ENCODE peak calls at places on chromosomes 7 and 10, in nine cellular contexts. One of them, this sample, is unnamed.

GRCh38 chr10:32410569-32410968 is 35.4 kb upstream of the CCDC7 start:
- DNase-seq in activated CD8-positive, alpha-beta memory T cell treated with anti-CD3 and anti-CD28 coated beads, Interleukin-2, amount 50 U/mL, for 48 hours: no peak
- DNase-seq in Jurkat, Clone E6-1: no peak
- DNase-seq in stimulated activated CD8-positive, alpha-beta memory T cell treated with anti-CD3 and anti-CD28 coated beads, Interleukin-15, amount 100 ng/mL, for 24 hours: no peak
- DNase-seq in iris pigment epithelial cell: no peak
- DNase-seq in stimulated activated naive B cell treated with anti-CD40 and anti-IgM and Interleukin-4, amounts not matched to agents 10 μg/mL and 1 μg/mL and 100 μg/mL, for 72 hours: no peak
- DNase-seq in ecto neural progenitor cell: no peak
- DNase-seq in AG08396: no peak
- DNase-seq in NCI-H1930: no peak
- DNase-seq in this sample: no peak

GRCh38 chr7:92973964-92974363 is 137.6 kb upstream of the CDK6 start:
- DNase-seq in iris pigment epithelial cell: peak
- DNase-seq in NCI-H1930: no peak
- DNase-seq in Jurkat, Clone E6-1: no peak
- DNase-seq in ecto neural progenitor cell: no peak
- DNase-seq in stimulated activated naive B cell treated with anti-CD40 and anti-IgM and Interleukin-4, amounts not matched to agents 10 μg/mL and 1 μg/mL and 100 μg/mL, for 72 hours: no peak
- DNase-seq in stimulated activated CD8-positive, alpha-beta memory T cell treated with anti-CD3 and anti-CD28 coated beads, Interleukin-15, amount 100 ng/mL, for 24 hours: no peak
- DNase-seq in activated CD8-positive, alpha-beta memory T cell treated with anti-CD3 and anti-CD28 coated beads, Interleukin-2, amount 50 U/mL, for 48 hours: no peak
- DNase-seq in AG08396: no peak
- DNase-seq in this sample: no peak

GRCh38 chr10:22002531-22003110 is 909 bp downstream of the DNAJC1 start:
- DNase-seq in ecto neural progenitor cell: no peak
- DNase-seq in AG08396: peak
- DNase-seq in activated CD8-positive, alpha-beta memory T cell treated with anti-CD3 and anti-CD28 coated beads, Interleukin-2, amount 50 U/mL, for 48 hours: no peak
- DNase-seq in iris pigment epithelial cell: peak
- DNase-seq in NCI-H1930: no peak
- DNase-seq in stimulated activated CD8-positive, alpha-beta memory T cell treated with anti-CD3 and anti-CD28 coated beads, Interleukin-15, amount 100 ng/mL, for 24 hours: no peak
- DNase-seq in stimulated activated naive B cell treated with anti-CD40 and anti-IgM and Interleukin-4, amounts not matched to agents 10 μg/mL and 1 μg/mL and 100 μg/mL, for 72 hours: no peak
- DNase-seq in Jurkat, Clone E6-1: no peak
- DNase-seq in this sample: no peak

GRCh38 chr10:70694410-70695179 is 22.3 kb downstream of the ADAMTS14 start:
- DNase-seq in activated CD8-positive, alpha-beta memory T cell treated with anti-CD3 and anti-CD28 coated beads, Interleukin-2, amount 50 U/mL, for 48 hours: no peak
- DNase-seq in stimulated activated naive B cell treated with anti-CD40 and anti-IgM and Interleukin-4, amounts not matched to agents 10 μg/mL and 1 μg/mL and 100 μg/mL, for 72 hours: no peak
- DNase-seq in ecto neural progenitor cell: no peak
- DNase-seq in stimulated activated CD8-positive, alpha-beta memory T cell treated with anti-CD3 and anti-CD28 coated beads, Interleukin-15, amount 100 ng/mL, for 24 hours: no peak
- DNase-seq in AG08396: peak
- DNase-seq in NCI-H1930: no peak
- DNase-seq in Jurkat, Clone E6-1: no peak
- DNase-seq in iris pigment epithelial cell: no peak
- DNase-seq in this sample: no peak

GRCh38 chr7:149801816-149802215 is 28.4 kb upstream of the ZNF467 start:
- DNase-seq in Jurkat, Clone E6-1: no peak
- DNase-seq in NCI-H1930: no peak
- DNase-seq in activated CD8-positive, alpha-beta memory T cell treated with anti-CD3 and anti-CD28 coated beads, Interleukin-2, amount 50 U/mL, for 48 hours: no peak
- DNase-seq in AG08396: no peak
- DNase-seq in stimulated activated CD8-positive, alpha-beta memory T cell treated with anti-CD3 and anti-CD28 coated beads, Interleukin-15, amount 100 ng/mL, for 24 hours: no peak
- DNase-seq in iris pigment epithelial cell: no peak
- DNase-seq in ecto neural progenitor cell: no peak
- DNase-seq in stimulated activated naive B cell treated with anti-CD40 and anti-IgM and Interleukin-4, amounts not matched to agents 10 μg/mL and 1 μg/mL and 100 μg/mL, for 72 hours: no peak
- DNase-seq in this sample: no peak

GRCh38 chr10:96261930-96262329 is 9.4 kb downstream of the BLNK start:
- DNase-seq in Jurkat, Clone E6-1: no peak
- DNase-seq in stimulated activated naive B cell treated with anti-CD40 and anti-IgM and Interleukin-4, amounts not matched to agents 10 μg/mL and 1 μg/mL and 100 μg/mL, for 72 hours: no peak
- DNase-seq in NCI-H1930: no peak
- DNase-seq in activated CD8-positive, alpha-beta memory T cell treated with anti-CD3 and anti-CD28 coated beads, Interleukin-2, amount 50 U/mL, for 48 hours: no peak
- DNase-seq in stimulated activated CD8-positive, alpha-beta memory T cell treated with anti-CD3 and anti-CD28 coated beads, Interleukin-15, amount 100 ng/mL, for 24 hours: no peak
- DNase-seq in ecto neural progenitor cell: no peak
- DNase-seq in iris pigment epithelial cell: no peak
- DNase-seq in AG08396: no peak
- DNase-seq in this sample: no peak

GRCh38 chr7:31020652-31021051 is 31.5 kb upstream of the ADCYAP1R1 start:
- DNase-seq in Jurkat, Clone E6-1: no peak
- DNase-seq in stimulated activated CD8-positive, alpha-beta memory T cell treated with anti-CD3 and anti-CD28 coated beads, Interleukin-15, amount 100 ng/mL, for 24 hours: no peak
- DNase-seq in iris pigment epithelial cell: no peak
- DNase-seq in AG08396: no peak
- DNase-seq in NCI-H1930: no peak
- DNase-seq in stimulated activated naive B cell treated with anti-CD40 and anti-IgM and Interleukin-4, amounts not matched to agents 10 μg/mL and 1 μg/mL and 100 μg/mL, for 72 hours: no peak
- DNase-seq in activated CD8-positive, alpha-beta memory T cell treated with anti-CD3 and anti-CD28 coated beads, Interleukin-2, amount 50 U/mL, for 48 hours: no peak
- DNase-seq in ecto neural progenitor cell: no peak
- DNase-seq in this sample: no peak

GRCh38 chr7:102841290-102841689 is 71.5 kb upstream of the LRRC17 start:
- DNase-seq in activated CD8-positive, alpha-beta memory T cell treated with anti-CD3 and anti-CD28 coated beads, Interleukin-2, amount 50 U/mL, for 48 hours: no peak
- DNase-seq in ecto neural progenitor cell: no peak
- DNase-seq in iris pigment epithelial cell: no peak
- DNase-seq in NCI-H1930: no peak
- DNase-seq in Jurkat, Clone E6-1: no peak
- DNase-seq in stimulated activated CD8-positive, alpha-beta memory T cell treated with anti-CD3 and anti-CD28 coated beads, Interleukin-15, amount 100 ng/mL, for 24 hours: no peak
- DNase-seq in stimulated activated naive B cell treated with anti-CD40 and anti-IgM and Interleukin-4, amounts not matched to agents 10 μg/mL and 1 μg/mL and 100 μg/mL, for 72 hours: no peak
- DNase-seq in AG08396: no peak
- DNase-seq in this sample: no peak

GRCh38 chr7:36303202-36304098 is 86.2 kb upstream of the ANLN start:
- DNase-seq in Jurkat, Clone E6-1: no peak
- DNase-seq in ecto neural progenitor cell: peak
- DNase-seq in AG08396: peak
- DNase-seq in activated CD8-positive, alpha-beta memory T cell treated with anti-CD3 and anti-CD28 coated beads, Interleukin-2, amount 50 U/mL, for 48 hours: no peak
- DNase-seq in NCI-H1930: no peak
- DNase-seq in iris pigment epithelial cell: peak
- DNase-seq in stimulated activated naive B cell treated with anti-CD40 and anti-IgM and Interleukin-4, amounts not matched to agents 10 μg/mL and 1 μg/mL and 100 μg/mL, for 72 hours: no peak
- DNase-seq in stimulated activated CD8-positive, alpha-beta memory T cell treated with anti-CD3 and anti-CD28 coated beads, Interleukin-15, amount 100 ng/mL, for 24 hours: no peak
- DNase-seq in this sample: no peak

GRCh38 chr7:142808461-142808801 is 37.7 kb downstream of the PRSS2 start:
- DNase-seq in activated CD8-positive, alpha-beta memory T cell treated with anti-CD3 and anti-CD28 coated beads, Interleukin-2, amount 50 U/mL, for 48 hours: no peak
- DNase-seq in AG08396: no peak
- DNase-seq in Jurkat, Clone E6-1: no peak
- DNase-seq in ecto neural progenitor cell: no peak
- DNase-seq in iris pigment epithelial cell: no peak
- DNase-seq in NCI-H1930: no peak
- DNase-seq in stimulated activated CD8-positive, alpha-beta memory T cell treated with anti-CD3 and anti-CD28 coated beads, Interleukin-15, amount 100 ng/mL, for 24 hours: no peak
- DNase-seq in stimulated activated naive B cell treated with anti-CD40 and anti-IgM and Interleukin-4, amounts not matched to agents 10 μg/mL and 1 μg/mL and 100 μg/mL, for 72 hours: no peak
- DNase-seq in this sample: no peak

GRCh38 chr7:21251166-21251806 is 176.6 kb upstream of the SP4 start:
- DNase-seq in ecto neural progenitor cell: no peak
- DNase-seq in stimulated activated CD8-positive, alpha-beta memory T cell treated with anti-CD3 and anti-CD28 coated beads, Interleukin-15, amount 100 ng/mL, for 24 hours: no peak
- DNase-seq in activated CD8-positive, alpha-beta memory T cell treated with anti-CD3 and anti-CD28 coated beads, Interleukin-2, amount 50 U/mL, for 48 hours: no peak
- DNase-seq in NCI-H1930: no peak
- DNase-seq in iris pigment epithelial cell: no peak
- DNase-seq in stimulated activated naive B cell treated with anti-CD40 and anti-IgM and Interleukin-4, amounts not matched to agents 10 μg/mL and 1 μg/mL and 100 μg/mL, for 72 hours: no peak
- DNase-seq in AG08396: no peak
- DNase-seq in Jurkat, Clone E6-1: no peak
- DNase-seq in this sample: no peak

GRCh38 chr10:110793887-110794286 is 77.8 kb upstream of the PDCD4 start:
- DNase-seq in Jurkat, Clone E6-1: no peak
- DNase-seq in iris pigment epithelial cell: no peak
- DNase-seq in stimulated activated CD8-positive, alpha-beta memory T cell treated with anti-CD3 and anti-CD28 coated beads, Interleukin-15, amount 100 ng/mL, for 24 hours: no peak
- DNase-seq in stimulated activated naive B cell treated with anti-CD40 and anti-IgM and Interleukin-4, amounts not matched to agents 10 μg/mL and 1 μg/mL and 100 μg/mL, for 72 hours: no peak
- DNase-seq in AG08396: no peak
- DNase-seq in activated CD8-positive, alpha-beta memory T cell treated with anti-CD3 and anti-CD28 coated beads, Interleukin-2, amount 50 U/mL, for 48 hours: no peak
- DNase-seq in NCI-H1930: no peak
- DNase-seq in ecto neural progenitor cell: no peak
- DNase-seq in this sample: no peak

GRCh38 chr7:87216701-87217508 is 2.6 kb downstream of the TMEM243 start:
- DNase-seq in activated CD8-positive, alpha-beta memory T cell treated with anti-CD3 and anti-CD28 coated beads, Interleukin-2, amount 50 U/mL, for 48 hours: no peak
- DNase-seq in Jurkat, Clone E6-1: peak
- DNase-seq in NCI-H1930: no peak
- DNase-seq in stimulated activated CD8-positive, alpha-beta memory T cell treated with anti-CD3 and anti-CD28 coated beads, Interleukin-15, amount 100 ng/mL, for 24 hours: no peak
- DNase-seq in iris pigment epithelial cell: no peak
- DNase-seq in stimulated activated naive B cell treated with anti-CD40 and anti-IgM and Interleukin-4, amounts not matched to agents 10 μg/mL and 1 μg/mL and 100 μg/mL, for 72 hours: peak
- DNase-seq in AG08396: no peak
- DNase-seq in ecto neural progenitor cell: no peak
- DNase-seq in this sample: peak

GRCh38 chr10:89390875-89391576 is 1.4 kb upstream of the IFIT1 start:
- DNase-seq in Jurkat, Clone E6-1: no peak
- DNase-seq in NCI-H1930: no peak
- DNase-seq in stimulated activated naive B cell treated with anti-CD40 and anti-IgM and Interleukin-4, amounts not matched to agents 10 μg/mL and 1 μg/mL and 100 μg/mL, for 72 hours: no peak
- DNase-seq in activated CD8-positive, alpha-beta memory T cell treated with anti-CD3 and anti-CD28 coated beads, Interleukin-2, amount 50 U/mL, for 48 hours: no peak
- DNase-seq in ecto neural progenitor cell: no peak
- DNase-seq in stimulated activated CD8-positive, alpha-beta memory T cell treated with anti-CD3 and anti-CD28 coated beads, Interleukin-15, amount 100 ng/mL, for 24 hours: no peak
- DNase-seq in iris pigment epithelial cell: no peak
- DNase-seq in AG08396: no peak
- DNase-seq in this sample: no peak

GRCh38 chr7:157035302-157035701 is 24.8 kb upstream of the MNX1 start:
- DNase-seq in NCI-H1930: no peak
- DNase-seq in activated CD8-positive, alpha-beta memory T cell treated with anti-CD3 and anti-CD28 coated beads, Interleukin-2, amount 50 U/mL, for 48 hours: peak
- DNase-seq in Jurkat, Clone E6-1: no peak
- DNase-seq in iris pigment epithelial cell: no peak
- DNase-seq in stimulated activated CD8-positive, alpha-beta memory T cell treated with anti-CD3 and anti-CD28 coated beads, Interleukin-15, amount 100 ng/mL, for 24 hours: no peak
- DNase-seq in AG08396: no peak
- DNase-seq in stimulated activated naive B cell treated with anti-CD40 and anti-IgM and Interleukin-4, amounts not matched to agents 10 μg/mL and 1 μg/mL and 100 μg/mL, for 72 hours: no peak
- DNase-seq in ecto neural progenitor cell: no peak
- DNase-seq in this sample: no peak

GRCh38 chr7:134355925-134356324 is 39.2 kb upstream of the SLC35B4 start:
- DNase-seq in ecto neural progenitor cell: no peak
- DNase-seq in AG08396: no peak
- DNase-seq in stimulated activated naive B cell treated with anti-CD40 and anti-IgM and Interleukin-4, amounts not matched to agents 10 μg/mL and 1 μg/mL and 100 μg/mL, for 72 hours: no peak
- DNase-seq in activated CD8-positive, alpha-beta memory T cell treated with anti-CD3 and anti-CD28 coated beads, Interleukin-2, amount 50 U/mL, for 48 hours: no peak
- DNase-seq in Jurkat, Clone E6-1: no peak
- DNase-seq in NCI-H1930: no peak
- DNase-seq in stimulated activated CD8-positive, alpha-beta memory T cell treated with anti-CD3 and anti-CD28 coated beads, Interleukin-15, amount 100 ng/mL, for 24 hours: no peak
- DNase-seq in iris pigment epithelial cell: no peak
- DNase-seq in this sample: no peak

GRCh38 chr10:48767752-48768450 is 83.2 kb downstream of the WDFY4 start:
- DNase-seq in Jurkat, Clone E6-1: no peak
- DNase-seq in activated CD8-positive, alpha-beta memory T cell treated with anti-CD3 and anti-CD28 coated beads, Interleukin-2, amount 50 U/mL, for 48 hours: no peak
- DNase-seq in ecto neural progenitor cell: no peak
- DNase-seq in AG08396: no peak
- DNase-seq in NCI-H1930: no peak
- DNase-seq in iris pigment epithelial cell: no peak
- DNase-seq in stimulated activated naive B cell treated with anti-CD40 and anti-IgM and Interleukin-4, amounts not matched to agents 10 μg/mL and 1 μg/mL and 100 μg/mL, for 72 hours: no peak
- DNase-seq in stimulated activated CD8-positive, alpha-beta memory T cell treated with anti-CD3 and anti-CD28 coated beads, Interleukin-15, amount 100 ng/mL, for 24 hours: no peak
- DNase-seq in this sample: no peak

GRCh38 chr7:18354686-18355085 is 140.9 kb upstream of the HDAC9 start:
- DNase-seq in NCI-H1930: no peak
- DNase-seq in iris pigment epithelial cell: peak
- DNase-seq in AG08396: no peak
- DNase-seq in ecto neural progenitor cell: no peak
- DNase-seq in Jurkat, Clone E6-1: no peak
- DNase-seq in stimulated activated CD8-positive, alpha-beta memory T cell treated with anti-CD3 and anti-CD28 coated beads, Interleukin-15, amount 100 ng/mL, for 24 hours: no peak
- DNase-seq in stimulated activated naive B cell treated with anti-CD40 and anti-IgM and Interleukin-4, amounts not matched to agents 10 μg/mL and 1 μg/mL and 100 μg/mL, for 72 hours: no peak
- DNase-seq in activated CD8-positive, alpha-beta memory T cell treated with anti-CD3 and anti-CD28 coated beads, Interleukin-2, amount 50 U/mL, for 48 hours: no peak
- DNase-seq in this sample: no peak

GRCh38 chr7:35802649-35803048 is 1.8 kb downstream of the SEPTIN7 start:
- DNase-seq in ecto neural progenitor cell: no peak
- DNase-seq in stimulated activated naive B cell treated with anti-CD40 and anti-IgM and Interleukin-4, amounts not matched to agents 10 μg/mL and 1 μg/mL and 100 μg/mL, for 72 hours: no peak
- DNase-seq in NCI-H1930: no peak
- DNase-seq in activated CD8-positive, alpha-beta memory T cell treated with anti-CD3 and anti-CD28 coated beads, Interleukin-2, amount 50 U/mL, for 48 hours: no peak
- DNase-seq in AG08396: peak
- DNase-seq in stimulated activated CD8-positive, alpha-beta memory T cell treated with anti-CD3 and anti-CD28 coated beads, Interleukin-15, amount 100 ng/mL, for 24 hours: no peak
- DNase-seq in Jurkat, Clone E6-1: peak
- DNase-seq in iris pigment epithelial cell: no peak
- DNase-seq in this sample: peak

GRCh38 chr10:132449826-132450211 is 52.8 kb downstream of the PWWP2B start:
- DNase-seq in Jurkat, Clone E6-1: no peak
- DNase-seq in stimulated activated CD8-positive, alpha-beta memory T cell treated with anti-CD3 and anti-CD28 coated beads, Interleukin-15, amount 100 ng/mL, for 24 hours: no peak
- DNase-seq in stimulated activated naive B cell treated with anti-CD40 and anti-IgM and Interleukin-4, amounts not matched to agents 10 μg/mL and 1 μg/mL and 100 μg/mL, for 72 hours: no peak
- DNase-seq in ecto neural progenitor cell: no peak
- DNase-seq in AG08396: no peak
- DNase-seq in activated CD8-positive, alpha-beta memory T cell treated with anti-CD3 and anti-CD28 coated beads, Interleukin-2, amount 50 U/mL, for 48 hours: no peak
- DNase-seq in NCI-H1930: no peak
- DNase-seq in iris pigment epithelial cell: no peak
- DNase-seq in this sample: no peak

GRCh38 chr10:101287922-101288638 is 58.8 kb upstream of the LBX1 start:
- DNase-seq in activated CD8-positive, alpha-beta memory T cell treated with anti-CD3 and anti-CD28 coated beads, Interleukin-2, amount 50 U/mL, for 48 hours: no peak
- DNase-seq in NCI-H1930: no peak
- DNase-seq in AG08396: peak
- DNase-seq in stimulated activated naive B cell treated with anti-CD40 and anti-IgM and Interleukin-4, amounts not matched to agents 10 μg/mL and 1 μg/mL and 100 μg/mL, for 72 hours: no peak
- DNase-seq in stimulated activated CD8-positive, alpha-beta memory T cell treated with anti-CD3 and anti-CD28 coated beads, Interleukin-15, amount 100 ng/mL, for 24 hours: no peak
- DNase-seq in iris pigment epithelial cell: peak
- DNase-seq in ecto neural progenitor cell: peak
- DNase-seq in Jurkat, Clone E6-1: no peak
- DNase-seq in this sample: no peak

GRCh38 chr10:99920901-99921300 is 88.8 kb downstream of the DNMBP start:
- DNase-seq in Jurkat, Clone E6-1: no peak
- DNase-seq in ecto neural progenitor cell: no peak
- DNase-seq in NCI-H1930: no peak
- DNase-seq in stimulated activated CD8-positive, alpha-beta memory T cell treated with anti-CD3 and anti-CD28 coated beads, Interleukin-15, amount 100 ng/mL, for 24 hours: no peak
- DNase-seq in AG08396: no peak
- DNase-seq in activated CD8-positive, alpha-beta memory T cell treated with anti-CD3 and anti-CD28 coated beads, Interleukin-2, amount 50 U/mL, for 48 hours: no peak
- DNase-seq in stimulated activated naive B cell treated with anti-CD40 and anti-IgM and Interleukin-4, amounts not matched to agents 10 μg/mL and 1 μg/mL and 100 μg/mL, for 72 hours: no peak
- DNase-seq in iris pigment epithelial cell: peak
- DNase-seq in this sample: no peak

GRCh38 chr10:86654411-86655172 is at the start of gene OPN4:
- DNase-seq in stimulated activated naive B cell treated with anti-CD40 and anti-IgM and Interleukin-4, amounts not matched to agents 10 μg/mL and 1 μg/mL and 100 μg/mL, for 72 hours: no peak
- DNase-seq in Jurkat, Clone E6-1: no peak
- DNase-seq in iris pigment epithelial cell: peak
- DNase-seq in NCI-H1930: no peak
- DNase-seq in AG08396: no peak
- DNase-seq in ecto neural progenitor cell: no peak
- DNase-seq in activated CD8-positive, alpha-beta memory T cell treated with anti-CD3 and anti-CD28 coated beads, Interleukin-2, amount 50 U/mL, for 48 hours: no peak
- DNase-seq in stimulated activated CD8-positive, alpha-beta memory T cell treated with anti-CD3 and anti-CD28 coated beads, Interleukin-15, amount 100 ng/mL, for 24 hours: no peak
- DNase-seq in this sample: no peak

GRCh38 chr7:99919814-99920618 is 686 bp upstream of the TRIM4 start:
- DNase-seq in ecto neural progenitor cell: no peak
- DNase-seq in stimulated activated CD8-positive, alpha-beta memory T cell treated with anti-CD3 and anti-CD28 coated beads, Interleukin-15, amount 100 ng/mL, for 24 hours: no peak
- DNase-seq in NCI-H1930: no peak
- DNase-seq in iris pigment epithelial cell: no peak
- DNase-seq in stimulated activated naive B cell treated with anti-CD40 and anti-IgM and Interleukin-4, amounts not matched to agents 10 μg/mL and 1 μg/mL and 100 μg/mL, for 72 hours: no peak
- DNase-seq in activated CD8-positive, alpha-beta memory T cell treated with anti-CD3 and anti-CD28 coated beads, Interleukin-2, amount 50 U/mL, for 48 hours: no peak
- DNase-seq in Jurkat, Clone E6-1: peak
- DNase-seq in AG08396: no peak
- DNase-seq in this sample: no peak

GRCh38 chr10:44960098-44960480 is 487 bp downstream of the RASSF4 start:
- DNase-seq in AG08396: no peak
- DNase-seq in activated CD8-positive, alpha-beta memory T cell treated with anti-CD3 and anti-CD28 coated beads, Interleukin-2, amount 50 U/mL, for 48 hours: no peak
- DNase-seq in iris pigment epithelial cell: no peak
- DNase-seq in stimulated activated CD8-positive, alpha-beta memory T cell treated with anti-CD3 and anti-CD28 coated beads, Interleukin-15, amount 100 ng/mL, for 24 hours: no peak
- DNase-seq in Jurkat, Clone E6-1: no peak
- DNase-seq in NCI-H1930: no peak
- DNase-seq in ecto neural progenitor cell: no peak
- DNase-seq in stimulated activated naive B cell treated with anti-CD40 and anti-IgM and Interleukin-4, amounts not matched to agents 10 μg/mL and 1 μg/mL and 100 μg/mL, for 72 hours: no peak
- DNase-seq in this sample: no peak

GRCh38 chr10:11338160-11338844 is 273.1 kb downstream of the USP6NL start:
- DNase-seq in stimulated activated naive B cell treated with anti-CD40 and anti-IgM and Interleukin-4, amounts not matched to agents 10 μg/mL and 1 μg/mL and 100 μg/mL, for 72 hours: no peak
- DNase-seq in Jurkat, Clone E6-1: no peak
- DNase-seq in AG08396: no peak
- DNase-seq in NCI-H1930: no peak
- DNase-seq in iris pigment epithelial cell: no peak
- DNase-seq in ecto neural progenitor cell: no peak
- DNase-seq in stimulated activated CD8-positive, alpha-beta memory T cell treated with anti-CD3 and anti-CD28 coated beads, Interleukin-15, amount 100 ng/mL, for 24 hours: no peak
- DNase-seq in activated CD8-positive, alpha-beta memory T cell treated with anti-CD3 and anti-CD28 coated beads, Interleukin-2, amount 50 U/mL, for 48 hours: peak
- DNase-seq in this sample: no peak

GRCh38 chr10:49253340-49253739 is 45.6 kb upstream of the C10orf71 start:
- DNase-seq in Jurkat, Clone E6-1: peak
- DNase-seq in iris pigment epithelial cell: no peak
- DNase-seq in activated CD8-positive, alpha-beta memory T cell treated with anti-CD3 and anti-CD28 coated beads, Interleukin-2, amount 50 U/mL, for 48 hours: no peak
- DNase-seq in NCI-H1930: no peak
- DNase-seq in stimulated activated CD8-positive, alpha-beta memory T cell treated with anti-CD3 and anti-CD28 coated beads, Interleukin-15, amount 100 ng/mL, for 24 hours: no peak
- DNase-seq in stimulated activated naive B cell treated with anti-CD40 and anti-IgM and Interleukin-4, amounts not matched to agents 10 μg/mL and 1 μg/mL and 100 μg/mL, for 72 hours: no peak
- DNase-seq in ecto neural progenitor cell: no peak
- DNase-seq in AG08396: no peak
- DNase-seq in this sample: no peak

GRCh38 chr7:142808802-142809583 is 38.2 kb downstream of the PRSS2 start:
- DNase-seq in ecto neural progenitor cell: no peak
- DNase-seq in stimulated activated CD8-positive, alpha-beta memory T cell treated with anti-CD3 and anti-CD28 coated beads, Interleukin-15, amount 100 ng/mL, for 24 hours: peak
- DNase-seq in iris pigment epithelial cell: peak
- DNase-seq in NCI-H1930: no peak
- DNase-seq in AG08396: no peak
- DNase-seq in stimulated activated naive B cell treated with anti-CD40 and anti-IgM and Interleukin-4, amounts not matched to agents 10 μg/mL and 1 μg/mL and 100 μg/mL, for 72 hours: peak
- DNase-seq in Jurkat, Clone E6-1: peak
- DNase-seq in activated CD8-positive, alpha-beta memory T cell treated with anti-CD3 and anti-CD28 coated beads, Interleukin-2, amount 50 U/mL, for 48 hours: peak
- DNase-seq in this sample: peak

GRCh38 chr10:75400769-75401568 is 595 bp downstream of the ZNF503 start:
- DNase-seq in activated CD8-positive, alpha-beta memory T cell treated with anti-CD3 and anti-CD28 coated beads, Interleukin-2, amount 50 U/mL, for 48 hours: peak
- DNase-seq in ecto neural progenitor cell: peak
- DNase-seq in stimulated activated naive B cell treated with anti-CD40 and anti-IgM and Interleukin-4, amounts not matched to agents 10 μg/mL and 1 μg/mL and 100 μg/mL, for 72 hours: no peak
- DNase-seq in iris pigment epithelial cell: peak
- DNase-seq in NCI-H1930: no peak
- DNase-seq in stimulated activated CD8-positive, alpha-beta memory T cell treated with anti-CD3 and anti-CD28 coated beads, Interleukin-15, amount 100 ng/mL, for 24 hours: no peak
- DNase-seq in Jurkat, Clone E6-1: no peak
- DNase-seq in AG08396: peak
- DNase-seq in this sample: peak

GRCh38 chr7:78578701-78579100 is 780.1 kb downstream of the PHTF2 start:
- DNase-seq in stimulated activated naive B cell treated with anti-CD40 and anti-IgM and Interleukin-4, amounts not matched to agents 10 μg/mL and 1 μg/mL and 100 μg/mL, for 72 hours: no peak
- DNase-seq in stimulated activated CD8-positive, alpha-beta memory T cell treated with anti-CD3 and anti-CD28 coated beads, Interleukin-15, amount 100 ng/mL, for 24 hours: no peak
- DNase-seq in iris pigment epithelial cell: no peak
- DNase-seq in activated CD8-positive, alpha-beta memory T cell treated with anti-CD3 and anti-CD28 coated beads, Interleukin-2, amount 50 U/mL, for 48 hours: no peak
- DNase-seq in NCI-H1930: no peak
- DNase-seq in ecto neural progenitor cell: no peak
- DNase-seq in Jurkat, Clone E6-1: no peak
- DNase-seq in AG08396: no peak
- DNase-seq in this sample: no peak